ENCODE peak calls at places on chromosomes 6 and 20, in five cellular contexts. V, R, W, G and N are unnamed samples.

GRCh38 chr6:72363844-72364740 is 257.8 kb upstream of the KCNQ5 start:
- DNase-seq in V (peak; percentile 16), R (peak; percentile 19), W (no peak), G (no peak), N (no peak)

GRCh38 chr6:46954819-46955520 is 33.2 kb upstream of the ADGRF5 start:
- DNase-seq in V (no peak), R (no peak), W (no peak), G (no peak), N (no peak)

GRCh38 chr6:169292340-169293124 is 38.9 kb upstream of the THBS2 start:
- DNase-seq in V (peak; percentile 63), R (peak; percentile 69), W (no peak), G (peak; percentile 19), N (no peak)

GRCh38 chr6:10300071-10300470 is 114.8 kb downstream of the TFAP2A start:
- DNase-seq in V (no peak), R (no peak), W (no peak), G (no peak), N (peak; percentile 84)

GRCh38 chr20:63321148-63321831 is 28.3 kb downstream of the COL20A1 start:
- DNase-seq in V (peak; percentile 81), R (no peak), W (peak; percentile 77), G (no peak), N (no peak)

GRCh38 chr6:23826587-23826986 is 299.4 kb upstream of the NRSN1 start:
- DNase-seq in V (no peak), R (no peak), W (no peak), G (no peak), N (no peak)

GRCh38 chr6:30819287-30819917 is 64.9 kb upstream of the DDR1 start:
- DNase-seq in V (no peak), R (no peak), W (no peak), G (no peak), N (no peak)

GRCh38 chr6:44667226-44667625 is 279.7 kb downstream of the CDC5L start:
- DNase-seq in V (no peak), R (no peak), W (no peak), G (no peak), N (no peak)

GRCh38 chr20:6765469-6766058 is 1.9 kb upstream of the BMP2 start:
- DNase-seq in V (no peak), R (peak; percentile 20), W (no peak), G (peak; percentile 32), N (peak; percentile 54)

GRCh38 chr20:53833333-53834043 is 236.9 kb downstream of the BCAS1 start:
- DNase-seq in V (no peak), R (no peak), W (no peak), G (no peak), N (no peak)

GRCh38 chr6:107192739-107193296 is 77.5 kb upstream of the BEND3 start:
- DNase-seq in V (no peak), R (no peak), W (no peak), G (no peak), N (no peak)

GRCh38 chr6:163667372-163668060 is 253.0 kb downstream of the QKI start:
- DNase-seq in V (no peak), R (peak; percentile 83), W (no peak), G (peak; percentile 20), N (no peak)

GRCh38 chr6:99739526-99739925 is 132.9 kb downstream of the PRDM13 start:
- DNase-seq in V (no peak), R (no peak), W (peak; percentile 28), G (no peak), N (no peak)

GRCh38 chr6:131532476-131533108 is 40.4 kb upstream of the ARG1 start:
- DNase-seq in V (no peak), R (no peak), W (no peak), G (no peak), N (no peak)

GRCh38 chr6:143060806-143061596 is at the start of gene AIG1:
- DNase-seq in V (no peak), R (peak; percentile 33), W (no peak), G (peak; percentile 39), N (no peak)

GRCh38 chr6:766625-767024 is 73.7 kb upstream of the EXOC2 start:
- DNase-seq in V (no peak), R (no peak), W (no peak), G (no peak), N (peak; percentile 88)

GRCh38 chr20:23061713-23062561 is 12.5 kb upstream of the THBD start:
- DNase-seq in V (peak; percentile 67), R (no peak), W (peak; percentile 44), G (peak; percentile 65), N (no peak)

GRCh38 chr6:107594736-107595135 is 104.8 kb downstream of the SOBP start:
- DNase-seq in V (no peak), R (no peak), W (no peak), G (no peak), N (no peak)

GRCh38 chr6:134810402-134810801 is 139.5 kb downstream of the ALDH8A1 start:
- DNase-seq in V (no peak), R (no peak), W (no peak), G (no peak), N (no peak)

GRCh38 chr6:34696189-34696738 is 303 bp downstream of the ILRUN start:
- DNase-seq in V (no peak), R (no peak), W (peak; percentile 58), G (no peak), N (peak; percentile 18)

GRCh38 chr20:59010995-59011873 is 4.2 kb upstream of the CTSZ start:
- DNase-seq in V (no peak), R (no peak), W (no peak), G (peak; percentile 82), N (no peak)

GRCh38 chr20:15187612-15188011 is 850.2 kb upstream of the FLRT3 start:
- DNase-seq in V (no peak), R (no peak), W (no peak), G (no peak), N (no peak)

GRCh38 chr6:3808189-3808588 is 41.0 kb upstream of the FAM50B start:
- DNase-seq in V (no peak), R (no peak), W (no peak), G (no peak), N (no peak)

GRCh38 chr6:12751694-12752304 is 35.2 kb downstream of the PHACTR1 start:
- DNase-seq in V (no peak), R (peak; percentile 61), W (peak; percentile 42), G (peak; percentile 52), N (peak; percentile 58)

GRCh38 chr6:143549630-143550268 is 38.2 kb upstream of the FUCA2 start:
- DNase-seq in V (no peak), R (no peak), W (no peak), G (no peak), N (no peak)

DNA sequence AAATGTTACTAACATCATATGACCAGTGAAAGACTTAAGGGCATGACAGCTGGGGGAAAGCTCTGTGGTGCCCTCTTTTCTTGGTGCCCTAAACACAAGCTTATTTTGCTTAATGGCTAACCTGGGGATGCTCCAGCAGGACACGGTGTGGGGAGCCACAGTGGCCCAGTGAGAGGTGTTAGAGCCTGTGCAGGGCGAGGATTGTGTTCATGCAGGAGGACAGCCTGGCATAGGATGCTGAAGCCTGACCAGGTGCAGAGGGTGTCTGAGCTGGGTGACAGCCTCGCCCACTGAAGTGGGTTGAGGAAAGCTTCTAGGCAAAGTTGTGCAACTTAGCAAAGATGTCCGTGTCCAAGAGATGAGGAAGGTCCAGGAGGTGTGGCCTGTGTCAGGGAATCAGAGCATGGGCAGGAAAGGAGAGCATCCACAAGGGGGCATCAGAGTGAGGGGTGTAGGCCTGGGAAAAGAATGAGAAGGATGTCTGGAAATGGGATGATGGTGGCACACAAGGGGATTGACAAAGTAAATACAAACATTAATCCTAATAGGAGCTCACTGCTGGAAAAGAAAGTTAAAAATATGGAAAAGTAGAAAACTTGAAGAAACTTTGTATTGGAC is 33.9 kb downstream of the SLC17A4 start:
- DNase-seq in V (peak; percentile 18), R (peak; percentile 45), W (no peak), G (peak; percentile 73), N (peak; percentile 27)
- TF ChIP-seq CTCF in V (no peak), R (peak; percentile 23), W (peak; percentile 55), G (peak; percentile 77), N (peak; percentile 68)

DNA sequence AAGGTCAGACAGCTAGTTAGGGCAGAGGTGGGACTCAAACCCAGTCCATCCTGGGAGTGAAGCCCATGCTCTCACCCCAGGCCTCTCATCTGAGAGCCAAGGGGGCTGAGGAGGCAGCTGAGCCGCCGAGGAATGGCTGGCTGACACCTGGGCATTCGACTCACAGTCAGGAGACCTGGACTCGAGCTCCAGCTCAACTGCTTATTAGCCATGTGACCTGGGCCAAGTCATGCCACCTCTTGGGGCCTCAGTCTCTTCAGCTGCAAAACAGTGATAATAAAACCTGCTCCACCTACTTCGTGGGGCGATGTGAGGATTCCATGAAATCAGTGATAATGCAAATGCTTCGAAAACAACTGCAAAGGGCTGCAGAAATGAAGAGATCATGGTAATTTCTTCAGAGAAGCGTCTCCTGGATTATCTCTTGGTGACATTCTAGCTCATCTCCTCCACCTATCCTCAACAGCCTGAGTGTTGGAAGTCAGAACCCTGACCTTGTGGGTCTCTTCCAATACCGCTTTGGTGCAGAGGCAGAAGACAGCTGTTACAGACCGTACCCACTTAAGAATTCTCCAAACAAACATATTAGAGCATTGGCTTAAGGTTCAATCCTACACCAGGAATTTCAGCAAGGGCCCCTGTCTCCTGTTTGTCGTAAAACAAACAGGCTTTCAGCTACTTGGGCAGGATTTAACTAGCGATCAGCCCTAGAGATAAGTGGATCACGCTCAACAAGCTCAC is 60.1 kb upstream of the PIM1 start:
- DNase-seq in V (no peak), R (no peak), W (no peak), G (peak; percentile 96), N (no peak)
- H3K27ac ChIP-seq in V (peak overlapping the region; percentile 78), R (no peak overlapping the region), W (no peak overlapping the region), G (peak overlapping the region; percentile 73), N (no peak overlapping the region)

DNA sequence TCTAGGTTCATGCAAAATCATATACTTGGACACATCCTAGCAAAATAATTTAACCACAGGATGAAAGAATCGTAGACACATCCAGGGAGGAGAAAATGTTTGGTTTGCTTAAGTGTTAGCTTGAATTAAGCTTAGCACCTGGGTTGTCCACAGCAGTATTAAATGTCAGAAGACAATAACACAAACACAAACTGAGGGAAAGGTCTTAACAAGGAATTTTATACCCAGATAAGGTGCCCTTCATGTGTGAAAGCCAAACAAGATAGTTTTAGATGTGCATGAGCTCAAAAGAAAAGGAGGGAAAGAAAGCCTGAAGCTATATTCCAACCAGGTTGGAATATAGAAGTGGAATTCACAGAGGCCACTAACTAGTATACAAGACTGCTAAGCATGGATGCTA is 49.1 kb downstream of the SLC23A2 start:
- DNase-seq in V (no peak), R (no peak), W (no peak), G (no peak), N (no peak)
- H3K4me1 ChIP-seq in V (peaks cover 14% of the 10 kb centered on the region), R (peaks cover 20% of the 10 kb centered on the region), W (peaks cover 20% of the 10 kb centered on the region), G (no peaks in the 10 kb centered on the region), N (peaks cover 9% of the 10 kb centered on the region)

DNA sequence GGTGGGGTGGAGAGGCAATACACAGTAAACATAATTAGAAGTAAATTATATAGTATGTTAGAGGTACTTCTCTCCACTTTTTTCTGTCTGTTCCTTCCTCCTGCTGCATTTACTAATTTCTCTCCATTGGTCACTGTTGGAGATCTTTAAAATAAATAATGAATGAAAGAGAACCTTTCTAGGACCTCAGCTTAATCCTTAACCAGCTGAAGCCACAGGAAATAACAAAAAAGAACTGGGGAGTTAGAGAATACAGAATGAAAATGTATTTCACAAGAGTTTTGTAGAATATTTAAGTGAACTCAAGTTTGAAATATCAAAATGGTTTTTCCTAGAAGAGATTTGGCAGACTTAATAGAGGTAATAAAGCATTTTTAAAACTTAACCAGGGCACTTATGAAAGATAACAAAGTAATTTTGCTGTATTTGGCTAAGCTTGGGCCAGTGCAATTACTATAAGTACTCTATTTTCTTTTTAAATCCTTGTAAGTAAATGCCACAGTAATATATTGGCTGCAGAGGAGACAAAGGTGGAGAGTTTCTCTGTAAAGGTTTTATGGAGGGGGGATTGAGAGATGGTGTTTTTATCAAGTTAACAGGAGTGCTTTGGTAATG is 405.0 kb downstream of the CDKAL1 start:
- DNase-seq in V (no peak), R (no peak), W (no peak), G (no peak), N (no peak)
- TF ChIP-seq CTCF in V (no peak), R (no peak), W (no peak), G (no peak), N (no peak)